ENCODE peak calls at places on chromosomes 12 and 14, in four cellular contexts. I, K, Y and Z are unnamed samples.
A peak's percentile ranks its signal among the peaks of the same experiment; 100 is the strongest.

GRCh38 chr14:61525293-61526011 is 169.9 kb upstream of the HIF1A start:
- DNase-seq in I (peak; percentile 53), K (peak; percentile 58), Y (peak; percentile 64), Z (peak; percentile 83)

GRCh38 chr12:127130506-127131100 is 1136.4 kb upstream of the TMEM132C start:
- DNase-seq in I (no peak), K (no peak), Y (no peak), Z (no peak)

GRCh38 chr14:99619873-99620834 is 16.1 kb upstream of the CCDC85C start:
- DNase-seq in I (no peak), K (no peak), Y (no peak), Z (no peak)

GRCh38 chr14:54267172-54267571 is 129.6 kb upstream of the CDKN3 start:
- DNase-seq in I (no peak), K (no peak), Y (no peak), Z (no peak)

GRCh38 chr12:20000229-20000869 is 368.0 kb upstream of the PDE3A start:
- DNase-seq in I (no peak), K (no peak), Y (no peak), Z (no peak)

GRCh38 chr12:68932701-68933563 is at the start of gene CPM:
- DNase-seq in I (peak; percentile 35), K (peak; percentile 89), Y (no peak), Z (peak; percentile 66)

GRCh38 chr12:121577443-121578180 is 3.2 kb downstream of the KDM2B start:
- DNase-seq in I (no peak), K (no peak), Y (no peak), Z (no peak)

GRCh38 chr14:56199095-56199975 is 81.1 kb downstream of the PELI2 start:
- DNase-seq in I (no peak), K (no peak), Y (peak; percentile 78), Z (peak; percentile 85)

GRCh38 chr14:45893127-45893526 is 640.1 kb upstream of the MIS18BP1 start:
- DNase-seq in I (no peak), K (no peak), Y (no peak), Z (no peak)

GRCh38 chr12:127964717-127965116 is 302.3 kb upstream of the TMEM132C start:
- DNase-seq in I (no peak), K (no peak), Y (no peak), Z (no peak)

GRCh38 chr12:43805857-43806736 is at the start of gene TWF1:
- DNase-seq in I (peak; percentile 66), K (peak; percentile 89), Y (peak; percentile 79), Z (peak; percentile 91)

GRCh38 chr12:70609203-70609602 is 28.0 kb downstream of the PTPRB start:
- DNase-seq in I (no peak), K (no peak), Y (no peak), Z (no peak)

GRCh38 chr12:52063081-52063985 is 6.4 kb upstream of the ATG101 start:
- DNase-seq in I (no peak), K (no peak), Y (no peak), Z (peak; percentile 78)

GRCh38 chr14:106174206-106174605 is 647.8 kb downstream of the TMEM121 start:
- DNase-seq in I (peak; percentile 38), K (peak; percentile 32), Y (no peak), Z (no peak)

GRCh38 chr12:92784795-92785562 is 82.2 kb downstream of the PLEKHG7 start:
- DNase-seq in I (no peak), K (no peak), Y (no peak), Z (no peak)

GRCh38 chr14:55111122-55111705 is 17.8 kb upstream of the LGALS3 start:
- DNase-seq in I (no peak), K (no peak), Y (no peak), Z (peak; percentile 46)

GRCh38 chr14:99174920-99175319 is 97.1 kb downstream of the BCL11B start:
- DNase-seq in I (no peak), K (peak; percentile 20), Y (no peak), Z (peak; percentile 46)

GRCh38 chr12:52085682-52086180 is 6.2 kb downstream of the SMIM41 start:
- DNase-seq in I (no peak), K (no peak), Y (no peak), Z (no peak)

GRCh38 chr12:62689042-62689839 is 222.6 kb downstream of the MON2 start:
- DNase-seq in I (no peak), K (no peak), Y (no peak), Z (no peak)

GRCh38 chr14:36020120-36021029 is 156.1 kb downstream of the PTCSC3 start:
- DNase-seq in I (no peak), K (no peak), Y (no peak), Z (no peak)
- H3K27ac ChIP-seq in I (no peak overlapping the region), K (no peak overlapping the region), Y (peak overlapping the region; percentile 63), Z (no peak overlapping the region)

DNA sequence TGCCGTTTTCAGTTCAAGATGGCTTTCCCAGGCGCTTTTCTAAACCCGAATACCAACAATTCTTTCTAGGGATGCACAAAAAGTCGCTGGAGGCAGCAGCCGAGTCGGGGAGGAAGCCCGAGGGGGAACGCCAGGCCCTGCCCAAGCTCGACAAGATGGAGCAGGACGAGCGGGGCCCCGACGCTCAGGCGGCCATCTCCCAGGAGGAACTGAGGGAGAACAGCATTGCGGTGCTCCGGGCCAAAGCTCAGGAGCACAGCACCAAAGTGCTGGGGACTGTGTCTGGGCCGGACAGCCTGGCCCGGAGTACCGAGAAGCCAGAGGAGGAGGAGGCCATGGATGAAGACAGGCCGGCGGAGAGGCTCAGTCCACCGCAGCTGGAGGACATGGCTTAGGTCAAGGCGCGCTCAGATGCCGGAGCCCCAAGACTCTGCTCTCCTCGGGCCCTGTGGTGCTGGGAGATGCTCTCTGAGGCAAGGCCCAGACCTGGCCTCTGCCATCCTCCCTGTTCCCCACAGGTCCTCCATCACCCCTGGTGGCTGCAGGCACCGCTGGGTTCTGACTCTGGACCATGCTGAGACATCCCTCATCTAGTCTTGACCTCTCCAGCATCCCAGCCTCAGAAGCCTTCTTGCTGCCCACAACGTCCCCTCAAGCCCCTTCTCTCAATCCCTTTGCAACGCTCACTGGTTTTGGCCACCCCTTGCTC is 21.4 kb downstream of the VSX2 start:
- DNase-seq in I (no peak), K (no peak), Y (no peak), Z (no peak)
- H3K27ac ChIP-seq in I (no peak overlapping the region), K (no peak overlapping the region), Y (no peak overlapping the region), Z (no peak overlapping the region)

GRCh38 chr14:104778694-104779331 is 16.7 kb downstream of the AKT1 start:
- DNase-seq in I (no peak), K (no peak), Y (no peak), Z (no peak)
- H3K27ac ChIP-seq in I (no peak overlapping the region), K (no peak overlapping the region), Y (no peak overlapping the region), Z (no peak overlapping the region)

GRCh38 chr12:41188841-41189394 is 798 bp downstream of the PDZRN4 start:
- DNase-seq in I (no peak), K (no peak), Y (no peak), Z (no peak)

GRCh38 chr12:41190360-41190759 is 2.2 kb downstream of the PDZRN4 start:
- DNase-seq in I (no peak), K (no peak), Y (peak; percentile 19), Z (peak; percentile 67)

GRCh38 chr12:41188058-41188840 is at the start of gene PDZRN4:
- DNase-seq in I (no peak), K (no peak), Y (peak; percentile 60), Z (peak; percentile 79)

GRCh38 chr12:41185946-41186345 is 2.2 kb upstream of the PDZRN4 start:
- DNase-seq in I (no peak), K (no peak), Y (no peak), Z (no peak)

GRCh38 chr12:41189395-41190251 is 1.5 kb downstream of the PDZRN4 start:
- DNase-seq in I (no peak), K (no peak), Y (peak; percentile 33), Z (peak; percentile 89)
- H3K27ac ChIP-seq in I (no peak overlapping the region), K (peak overlapping the region; percentile 30), Y (peak overlapping the region; percentile 95), Z (peak overlapping the region; percentile 90)

DNA sequence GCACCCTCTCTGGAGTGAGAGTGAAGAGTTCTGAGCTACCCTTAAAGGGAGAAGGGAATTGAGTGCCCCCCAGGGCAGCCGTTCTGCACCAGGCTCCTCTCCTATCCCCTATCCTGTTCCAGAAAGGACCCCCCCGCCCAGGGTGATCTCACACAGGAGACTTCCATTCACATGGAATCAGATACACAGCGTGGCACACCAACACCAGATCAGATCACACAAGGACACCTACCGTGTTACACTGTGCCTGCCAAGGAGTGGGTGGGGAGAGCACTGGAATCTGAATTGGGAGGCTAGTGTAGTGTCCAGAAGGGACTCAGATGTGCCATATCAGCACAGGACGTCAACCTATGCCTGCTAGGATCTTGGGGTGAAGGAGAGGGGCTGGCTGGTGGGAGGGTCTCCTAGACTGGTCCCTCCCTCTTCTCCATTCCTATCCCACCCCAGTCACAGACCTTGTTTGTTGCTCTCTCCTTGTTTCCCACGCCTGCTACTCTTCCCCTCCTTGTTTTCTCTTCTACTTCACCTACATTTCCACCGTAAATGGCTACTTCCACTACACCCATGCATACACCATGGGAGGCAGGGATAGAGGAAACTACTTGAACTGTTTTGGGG is 2.3 kb downstream of the PTMS start:
- DNase-seq in I (no peak), K (no peak), Y (no peak), Z (no peak)
- H3K27ac ChIP-seq in I (no peak overlapping the region), K (peak overlapping the region; percentile 91), Y (peak overlapping the region; percentile 96), Z (peak overlapping the region; percentile 97)

DNA sequence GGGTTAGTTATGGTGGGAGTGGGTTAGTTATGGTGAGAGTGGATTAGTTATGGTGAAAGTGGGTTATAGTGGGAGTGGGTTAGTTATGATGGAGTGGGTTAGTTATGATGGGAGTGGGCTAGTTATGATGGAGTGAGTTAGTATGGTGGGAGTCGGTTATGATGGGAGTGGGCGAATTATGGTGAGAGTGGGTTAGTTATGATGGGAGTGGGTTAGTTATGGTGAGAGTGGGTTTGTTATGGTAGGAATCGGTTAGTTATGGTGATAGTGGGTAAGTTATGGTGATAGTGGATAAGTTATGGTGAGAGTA is 22.1 kb upstream of the SFSWAP start:
- DNase-seq in I (no peak), K (no peak), Y (no peak), Z (no peak)
- H3K27ac ChIP-seq in I (no peak overlapping the region), K (no peak overlapping the region), Y (no peak overlapping the region), Z (no peak overlapping the region)

GRCh38 chr14:65413739-65414045 is 1.2 kb downstream of the FUT8 start:
- DNase-seq in I (no peak), K (no peak), Y (peak; percentile 15), Z (no peak)
- H3K27ac ChIP-seq in I (peak overlapping the region; percentile 68), K (peak overlapping the region; percentile 98), Y (peak overlapping the region; percentile 97), Z (peak overlapping the region; percentile 95)